ENCODE peak calls at places on chromosomes 6 and 20, in nine cellular contexts. B is GM12865, W is AG10803, C is upper lobe of right lung, P is HFF-Myc, I is B cell, U is BJ, M is endothelial cell of umbilical vein, O is fibroblast of pulmonary artery. H is an unnamed sample.

GRCh38 chr20:6492396-6493055 is 275.0 kb upstream of the BMP2 start:
- DNase-seq in I (no peak), B (no peak), O (peak), C (no peak), M (peak), U (no peak), P (no peak), W (no peak), H (no peak)

GRCh38 chr6:51213806-51214205 is 395.1 kb downstream of the TFAP2B start:
- DNase-seq in U (no peak), B (no peak), W (no peak), P (no peak), I (no peak), M (no peak), O (no peak), C (peak), H (no peak)

GRCh38 chr20:54061106-54061881 is 9.1 kb downstream of the BCAS1 start:
- DNase-seq in W (peak), P (no peak), I (no peak), C (no peak), B (no peak), M (no peak), O (peak), U (no peak), H (no peak)

GRCh38 chr6:48542191-48542590 is 431.2 kb upstream of the PTCHD4 start:
- DNase-seq in I (no peak), U (no peak), B (no peak), M (no peak), O (no peak), P (no peak), C (no peak), W (no peak), H (no peak)

GRCh38 chr20:32534661-32535240 is 50.4 kb downstream of the NOL4L start:
- DNase-seq in M (no peak), C (no peak), W (no peak), B (peak), I (no peak), U (no peak), O (no peak), P (no peak), H (peak)

GRCh38 chr20:17229256-17229655 is 2.4 kb downstream of the PCSK2 start:
- DNase-seq in P (no peak), B (no peak), I (no peak), W (no peak), U (no peak), O (no peak), M (no peak), C (no peak), H (no peak)

GRCh38 chr6:98957440-98957839 is 9.7 kb upstream of the FBXL4 start:
- DNase-seq in W (peak), B (no peak), O (peak), C (no peak), I (no peak), U (peak), M (peak), P (peak), H (no peak)

GRCh38 chr6:19838442-19839236 is 1.5 kb downstream of the ID4 start:
- DNase-seq in P (no peak), I (no peak), O (peak), M (no peak), B (peak), W (peak), U (no peak), C (peak), H (no peak)

GRCh38 chr20:23024701-23025100 is 10.4 kb upstream of the SSTR4 start:
- DNase-seq in M (no peak), W (no peak), U (no peak), O (peak), C (no peak), B (no peak), I (no peak), P (no peak), H (no peak)

GRCh38 chr6:157763129-157763893 is 59.7 kb upstream of the SNX9 start:
- DNase-seq in I (no peak), O (peak), M (peak), W (peak), P (peak), B (peak), C (peak), U (no peak), H (peak)

GRCh38 chr6:118722820-118723526 is 71.6 kb upstream of the CEP85L start:
- DNase-seq in P (no peak), O (no peak), C (no peak), I (no peak), B (no peak), U (no peak), W (no peak), M (no peak), H (peak)

GRCh38 chr20:33026779-33027759 is 4.4 kb upstream of the BPIFB6 start:
- DNase-seq in P (no peak), W (no peak), O (no peak), M (no peak), U (no peak), I (no peak), C (no peak), B (no peak), H (no peak)

GRCh38 chr6:145829950-145830349 is 15.4 kb upstream of the FBXO30 start:
- DNase-seq in P (no peak), B (no peak), W (no peak), I (no peak), M (no peak), C (no peak), O (no peak), U (no peak), H (no peak)

GRCh38 chr6:127972815-127973214 is 72.0 kb upstream of the THEMIS start:
- DNase-seq in I (no peak), B (no peak), P (no peak), O (no peak), U (no peak), C (no peak), W (no peak), M (no peak), H (peak)

GRCh38 chr6:30258204-30258603 is 45.0 kb upstream of the TRIM26 start:
- DNase-seq in W (no peak), M (no peak), O (no peak), U (no peak), C (no peak), I (no peak), B (peak), P (no peak), H (peak)

GRCh38 chr6:159252955-159253508 is 83.8 kb downstream of the FNDC1 start:
- DNase-seq in M (no peak), B (peak), O (peak), I (no peak), C (no peak), W (peak), U (no peak), P (peak), H (peak)

GRCh38 chr20:9218412-9219001 is 149.6 kb downstream of the PLCB4 start:
- DNase-seq in C (no peak), I (no peak), P (no peak), W (peak), U (no peak), B (no peak), M (no peak), O (peak), H (no peak)

GRCh38 chr20:46828471-46828870 is 66.2 kb upstream of the EYA2 start:
- DNase-seq in M (no peak), I (no peak), B (no peak), O (peak), U (peak), C (no peak), P (no peak), W (peak), H (no peak)

GRCh38 chr6:122476131-122476530 is 4.5 kb upstream of the SERINC1 start:
- DNase-seq in C (no peak), M (peak), O (peak), P (no peak), B (no peak), U (no peak), I (no peak), W (peak), H (no peak)

GRCh38 chr6:6516643-6517042 is 71.9 kb upstream of the LY86 start:
- DNase-seq in B (peak), U (no peak), I (no peak), O (no peak), C (no peak), W (no peak), M (no peak), P (no peak), H (no peak)

GRCh38 chr6:36345681-36346417 is 9.2 kb upstream of the BNIP5 start:
- DNase-seq in W (no peak), P (no peak), B (no peak), M (no peak), C (no peak), U (no peak), O (peak), I (no peak), H (no peak)

GRCh38 chr20:1333462-1334369 is 4.8 kb upstream of the SDCBP2 start:
- DNase-seq in P (no peak), U (no peak), B (no peak), W (no peak), C (no peak), O (no peak), I (peak), M (no peak), H (no peak)

GRCh38 chr6:143449731-143450452 is 603 bp downstream of the ADAT2 start:
- DNase-seq in O (peak), P (no peak), W (peak), I (peak), U (no peak), B (peak), M (peak), C (no peak), H (peak)

GRCh38 chr6:109480993-109481480 is 2.0 kb downstream of the ZBTB24 start:
- DNase-seq in O (no peak), C (no peak), I (no peak), U (no peak), W (no peak), P (no peak), B (no peak), M (no peak), H (no peak)

GRCh38 chr6:151108548-151108947 is 131.2 kb upstream of the AKAP12 start:
- DNase-seq in M (no peak), I (no peak), C (no peak), U (no peak), W (peak), P (no peak), B (no peak), O (no peak), H (no peak)

GRCh38 chr6:144158133-144158532 is 7.8 kb downstream of the STX11 start:
- DNase-seq in I (no peak), B (no peak), M (peak), C (no peak), U (peak), P (no peak), O (peak), W (peak), H (no peak)

GRCh38 chr6:49198015-49198414 is 265.0 kb downstream of the MMUT start:
- DNase-seq in W (no peak), M (no peak), B (no peak), I (no peak), O (no peak), U (no peak), C (no peak), P (no peak), H (no peak)

GRCh38 chr6:28486988-28487742 is 28.4 kb downstream of the GPX6 start:
- DNase-seq in C (no peak), U (no peak), M (no peak), I (no peak), W (no peak), O (no peak), B (no peak), P (no peak), H (no peak)

GRCh38 chr6:83031689-83032088 is 34.0 kb downstream of the UBE3D start:
- DNase-seq in C (no peak), W (no peak), P (no peak), M (no peak), B (no peak), U (no peak), O (no peak), I (no peak), H (no peak)

GRCh38 chr6:4512101-4512500 is 264.1 kb upstream of the CDYL start:
- DNase-seq in W (no peak), P (no peak), O (no peak), C (no peak), U (no peak), M (no peak), I (no peak), B (no peak), H (no peak)

GRCh38 chr6:12150812-12151432 is 138.8 kb downstream of the HIVEP1 start:
- DNase-seq in O (no peak), W (no peak), I (no peak), P (no peak), C (peak), M (no peak), B (peak), U (no peak), H (peak)

GRCh38 chr6:25350593-25350992 is 71.4 kb downstream of the CARMIL1 start:
- DNase-seq in M (no peak), P (no peak), W (no peak), O (no peak), C (no peak), I (no peak), U (no peak), B (no peak), H (no peak)

GRCh38 chr20:52473171-52473570 is 281.6 kb upstream of the ZFP64 start:
- DNase-seq in W (no peak), I (no peak), C (no peak), M (no peak), U (no peak), O (no peak), P (no peak), B (no peak), H (no peak)

GRCh38 chr6:45003400-45003799 is 324.7 kb upstream of the RUNX2 start:
- DNase-seq in B (no peak), W (no peak), U (no peak), C (no peak), M (no peak), P (no peak), I (no peak), O (no peak), H (no peak)

GRCh38 chr20:53003420-53003819 is 31.3 kb downstream of the TSHZ2 start:
- DNase-seq in W (peak), I (no peak), C (no peak), P (no peak), O (peak), B (no peak), U (no peak), M (no peak), H (no peak)

GRCh38 chr6:166411721-166412151 is 29.0 kb upstream of the MPC1 start:
- DNase-seq in O (no peak), B (peak), W (no peak), U (no peak), C (no peak), I (no peak), M (no peak), P (no peak), H (peak)

GRCh38 chr6:93424303-93425064 is 5.1 kb upstream of the EPHA7 start:
- DNase-seq in U (no peak), W (no peak), P (no peak), M (peak), O (peak), I (no peak), B (no peak), C (no peak), H (no peak)

GRCh38 chr6:93418448-93419303 is 683 bp downstream of the EPHA7 start:
- DNase-seq in C (peak), P (no peak), W (no peak), M (peak), I (no peak), U (no peak), B (no peak), O (peak), H (peak)

GRCh38 chr6:93420163-93420806 is 926 bp upstream of the EPHA7 start:
- DNase-seq in M (no peak), B (no peak), I (no peak), O (no peak), U (no peak), C (no peak), P (no peak), W (no peak), H (no peak)

GRCh38 chr6:93419304-93420162 is at the start of gene EPHA7:
- DNase-seq in C (peak), P (no peak), M (peak), U (peak), O (peak), W (peak), B (peak), I (no peak), H (peak)

DNA sequence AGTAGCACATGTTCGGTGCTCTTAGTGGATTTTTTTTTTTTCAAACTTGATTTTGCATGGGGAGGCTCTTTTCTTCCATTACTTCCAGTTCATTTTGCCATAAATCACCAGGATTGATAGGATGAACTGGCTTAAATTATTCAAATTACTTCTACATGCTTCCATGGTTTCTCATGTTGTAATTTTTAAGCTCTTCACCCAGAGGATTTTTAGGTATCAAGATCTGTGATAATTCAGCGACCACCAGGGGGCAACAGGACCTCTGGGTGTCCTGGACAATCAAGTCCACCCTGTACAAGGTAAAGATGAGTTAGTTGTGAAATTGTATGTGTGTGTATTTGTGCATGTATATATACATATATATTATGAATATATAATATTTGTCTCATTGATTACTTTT is 4.2 kb upstream of the EPHA7 start:
- DNase-seq in I (no peak), O (peak), C (no peak), B (peak), U (no peak), P (no peak), M (peak), W (no peak), H (peak)
- TF ChIP-seq CTCF in I (peak), O (peak), C (peak), B (peak), U (no peak), P (peak), M (peak), W (peak), H (no peak)

DNA sequence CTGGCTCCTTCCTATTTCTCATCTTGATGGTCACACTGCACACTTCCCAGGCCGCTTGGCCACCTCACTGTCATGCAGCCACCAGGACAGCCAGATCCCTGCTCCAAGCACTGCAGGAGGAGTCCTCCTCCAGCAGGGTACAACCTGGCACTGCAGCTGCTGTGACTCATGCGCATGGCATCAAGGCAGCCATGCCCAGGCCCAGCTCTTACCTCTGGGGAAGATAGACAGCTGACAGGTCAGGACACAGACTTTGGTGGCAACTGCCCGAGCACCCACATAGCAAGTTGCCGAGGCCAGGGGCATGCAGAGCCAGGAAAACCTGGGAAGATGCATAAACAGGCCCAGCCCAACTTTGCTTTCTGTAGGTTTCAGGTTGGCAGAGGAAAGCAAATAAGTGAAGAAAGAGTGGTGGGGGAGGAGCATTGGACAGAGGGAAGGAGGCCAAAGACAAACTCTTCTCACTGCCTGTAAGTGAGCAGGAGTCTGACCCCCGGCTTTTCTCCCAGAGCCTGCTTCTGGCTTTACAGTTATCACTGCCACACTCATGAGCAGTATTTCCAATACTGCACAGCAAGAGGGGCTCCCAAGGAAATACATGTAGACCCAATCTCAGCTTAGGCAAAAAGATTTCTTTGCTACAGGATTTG is 38.8 kb downstream of the SLC22A3 start:
- DNase-seq in B (no peak), O (peak), I (no peak), P (no peak), W (peak), U (no peak), M (no peak), C (no peak), H (no peak)
- TF ChIP-seq CTCF in B (no peak), O (peak), I (no peak), P (no peak), W (no peak), U (no peak), M (no peak), C (no peak), H (no peak)

GRCh38 chr6:87029711-87030314 is 65.1 kb downstream of the CGA start:
- DNase-seq in C (no peak), I (no peak), O (peak), B (peak), W (peak), M (peak), U (no peak), P (peak), H (peak)
- TF ChIP-seq CTCF in C (peak), I (peak), O (peak), B (peak), W (peak), M (peak), U (peak), P (peak), H (peak)

DNA sequence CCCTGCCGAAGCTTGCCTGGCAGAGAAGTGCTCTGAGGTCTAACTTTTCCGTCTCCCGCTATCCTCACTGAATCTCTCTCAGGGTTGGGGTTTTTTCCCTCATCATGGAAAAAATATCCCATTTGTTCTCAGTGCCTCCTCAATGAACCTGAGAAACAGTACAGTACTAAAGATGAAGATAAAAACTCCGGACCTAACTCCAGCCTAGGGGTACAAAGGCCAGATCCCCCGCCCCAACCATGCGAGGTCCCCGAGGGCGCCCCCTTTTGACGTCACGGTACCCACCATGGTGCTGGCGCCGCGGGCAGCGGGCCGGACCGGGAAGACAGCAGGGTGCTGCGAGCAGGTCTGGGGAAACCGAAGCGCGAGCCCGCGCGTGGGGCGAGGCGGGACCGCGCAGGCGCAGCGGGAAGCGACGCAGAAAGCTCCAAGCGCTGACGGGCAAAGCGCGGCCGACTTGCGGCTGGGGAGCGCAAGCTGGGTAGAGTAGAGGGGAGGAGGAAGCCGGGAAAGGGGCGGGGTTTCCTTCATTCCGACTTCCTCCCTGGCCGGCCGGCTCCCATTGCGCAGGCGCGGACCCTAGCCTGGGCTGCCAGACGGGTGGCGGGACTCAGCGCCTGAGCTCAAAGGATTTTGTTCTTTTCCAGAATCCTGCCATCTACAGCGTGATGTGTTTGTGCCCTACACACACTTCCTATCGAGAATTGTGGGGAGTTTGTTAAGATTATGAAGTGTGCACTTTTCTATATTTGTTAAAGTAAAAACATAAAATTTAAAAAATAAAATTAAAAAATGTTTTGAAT is at the start of gene LSM2:
- DNase-seq in B (peak), M (peak), O (peak), P (peak), U (peak), C (peak), W (peak), I (peak), H (peak)
- TF ChIP-seq CTCF in B (peak), M (peak), O (no peak), P (peak), U (peak), C (peak), W (peak), I (peak), H (no peak)

H was measured in activated CD8-positive, alpha-beta T cell treated with anti-CD3 and anti-CD28 coated beads for 36 hours.